ENCODE peak calls at places on chromosomes 16 and 17, in six cellular contexts. O, U, B, Q, C and P are unnamed samples.

GRCh38 chr16:15879255-15879804 is 9.1 kb downstream of the CEP20 start:
- DNase-seq in O (no peak), U (peak), B (no peak), Q (no peak), C (no peak), P (no peak)

GRCh38 chr17:67671492-67671891 is 46.2 kb upstream of the NOL11 start:
- DNase-seq in O (no peak), U (peak), B (no peak), Q (no peak), C (no peak), P (no peak)

GRCh38 chr17:39200957-39201510 is 951 bp downstream of the RPL19 start:
- DNase-seq in O (no peak), U (no peak), B (no peak), Q (peak), C (no peak), P (no peak)

GRCh38 chr17:12627776-12628491 is 37.8 kb upstream of the MYOCD start:
- DNase-seq in O (no peak), U (peak), B (no peak), Q (no peak), C (no peak), P (no peak)

GRCh38 chr17:42422958-42423712 is at the start of gene CAVIN1:
- DNase-seq in O (peak), U (peak), B (no peak), Q (no peak), C (peak), P (no peak)

GRCh38 chr16:54050281-54051210 is 236.0 kb downstream of the IRX3 start:
- DNase-seq in O (no peak), U (peak), B (no peak), Q (no peak), C (no peak), P (no peak)

GRCh38 chr17:75876938-75877751 is 1.2 kb downstream of the TRIM47 start:
- DNase-seq in O (peak), U (peak), B (no peak), Q (peak), C (peak), P (no peak)

GRCh38 chr17:2058521-2059124 is 3.7 kb downstream of the HIC1 start:
- DNase-seq in O (peak), U (peak), B (peak), Q (peak), C (no peak), P (peak)

GRCh38 chr17:17061516-17061915 is 19.3 kb downstream of the MPRIP start:
- DNase-seq in O (no peak), U (no peak), B (no peak), Q (no peak), C (no peak), P (no peak)

GRCh38 chr16:2919511-2920255 is 8.0 kb downstream of the FLYWCH1 start:
- DNase-seq in O (no peak), U (peak), B (peak), Q (peak), C (peak), P (no peak)